ENCODE peak calls at places on chromosome 14, in eight cellular contexts. V is cardiac muscle cell, R is RWPE1, Q is HepG2, D is spleen, C is psoas muscle, E is caudate nucleus, K is trophoblast cell. O is an unnamed sample.

GRCh38 chr14:64174922-64175782 is 119.0 kb downstream of the ESR2 start:
- DNase-seq in K (no peak), V (no peak), D (no peak), C (no peak), R (no peak), Q (no peak), E (no peak), O (no peak)

GRCh38 chr14:74572829-74573360 is 39.1 kb downstream of the LTBP2 start:
- DNase-seq in V (no peak), R (no peak), C (no peak), E (no peak), K (peak; percentile 74), Q (no peak), D (no peak), O (no peak)

GRCh38 chr14:51304428-51304827 is 64.4 kb downstream of the TMX1 start:
- DNase-seq in R (no peak), K (no peak), D (no peak), V (no peak), Q (no peak), E (no peak), C (no peak), O (no peak)

GRCh38 chr14:105151838-105152793 is 16.5 kb downstream of the JAG2 start:
- DNase-seq in K (no peak), D (peak; percentile 73), E (no peak), R (no peak), V (peak; percentile 67), Q (no peak), C (peak; percentile 73), O (no peak)

GRCh38 chr14:89730692-89731091 is 223.8 kb downstream of the EFCAB11 start:
- DNase-seq in K (peak; percentile 10), V (no peak), Q (no peak), D (no peak), E (no peak), C (no peak), R (no peak), O (no peak)

GRCh38 chr14:94290197-94290596 is 2.9 kb downstream of the SERPINA10 start:
- DNase-seq in R (no peak), K (no peak), C (no peak), Q (no peak), D (no peak), E (no peak), V (no peak), O (no peak)

GRCh38 chr14:35959835-35960234 is 133.7 kb downstream of the BRMS1L start:
- DNase-seq in V (no peak), E (no peak), R (no peak), D (no peak), Q (no peak), K (no peak), C (no peak), O (no peak)

GRCh38 chr14:20631023-20631820 is 10.3 kb downstream of the OR6S1 start:
- DNase-seq in R (no peak), K (peak; percentile 72), C (no peak), E (no peak), Q (peak; percentile 79), V (peak; percentile 43), D (peak; percentile 48), O (no peak)

GRCh38 chr14:104864267-104865068 is 600 bp upstream of the CEP170B start:
- DNase-seq in K (peak; percentile 95), D (peak; percentile 78), Q (peak; percentile 85), R (peak; percentile 83), E (no peak), V (peak; percentile 34), C (peak; percentile 31), O (peak; percentile 33)

GRCh38 chr14:35197015-35197414 is 74.7 kb downstream of the PRORP start:
- DNase-seq in D (no peak), K (peak; percentile 90), C (no peak), R (peak; percentile 48), Q (no peak), V (no peak), E (no peak), O (no peak)

GRCh38 chr14:94571395-94571794 is 9.8 kb upstream of the SERPINA5 start:
- DNase-seq in V (no peak), E (no peak), Q (no peak), K (no peak), D (no peak), R (no peak), C (no peak), O (no peak)

GRCh38 chr14:98298481-98299227 is 973.3 kb downstream of the BCL11B start:
- DNase-seq in R (no peak), E (no peak), C (no peak), K (no peak), D (no peak), V (no peak), Q (no peak), O (no peak)

GRCh38 chr14:41605550-41606248 is 977 bp upstream of the LRFN5 start:
- DNase-seq in C (no peak), R (no peak), Q (no peak), V (peak; percentile 72), K (no peak), E (no peak), D (no peak), O (no peak)

GRCh38 chr14:77195766-77196165 is 14.2 kb downstream of the TMEM63C start:
- DNase-seq in R (no peak), C (no peak), V (no peak), Q (no peak), D (peak; percentile 57), K (no peak), E (no peak), O (no peak)

GRCh38 chr14:36451346-36452065 is 68.5 kb downstream of the NKX2-1 start:
- DNase-seq in K (no peak), D (no peak), C (no peak), V (peak; percentile 51), E (no peak), R (no peak), Q (no peak), O (no peak)

GRCh38 chr14:77825895-77826519 is 26.1 kb downstream of the ADCK1 start:
- DNase-seq in C (no peak), Q (no peak), K (no peak), D (no peak), R (no peak), V (peak; percentile 10), E (no peak), O (no peak)

DNA sequence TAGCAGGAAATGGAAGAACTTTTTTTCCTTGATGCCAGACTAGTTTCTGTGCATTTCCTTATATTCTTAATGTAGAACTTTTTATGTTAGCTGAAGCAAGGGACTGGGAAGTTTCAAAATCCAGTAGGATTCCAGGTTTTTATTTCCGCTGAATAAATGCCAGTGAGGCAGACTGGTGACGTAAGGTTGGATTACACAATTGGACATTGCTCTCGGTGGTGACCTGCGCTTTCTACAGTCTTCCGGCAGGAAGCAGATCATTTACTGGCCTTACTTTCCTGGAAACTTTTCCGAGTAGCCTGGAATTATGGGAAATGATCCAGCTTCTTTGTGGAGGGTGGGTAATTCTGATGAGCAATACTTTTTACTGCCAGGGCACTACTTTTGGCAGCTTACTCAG is 3.6 kb downstream of the IFT43 start:
- DNase-seq in D (no peak), C (no peak), E (no peak), R (no peak), Q (peak; percentile 84), K (peak; percentile 50), V (no peak), O (no peak)
- H3K27ac ChIP-seq in D (peak overlapping the region; percentile 74), C (peak overlapping the region; percentile 60), E (no peak overlapping the region), R (peak overlapping the region; percentile 71), Q (no peak overlapping the region), K (no peak overlapping the region), V (no peak overlapping the region), O (no peak overlapping the region)

DNA sequence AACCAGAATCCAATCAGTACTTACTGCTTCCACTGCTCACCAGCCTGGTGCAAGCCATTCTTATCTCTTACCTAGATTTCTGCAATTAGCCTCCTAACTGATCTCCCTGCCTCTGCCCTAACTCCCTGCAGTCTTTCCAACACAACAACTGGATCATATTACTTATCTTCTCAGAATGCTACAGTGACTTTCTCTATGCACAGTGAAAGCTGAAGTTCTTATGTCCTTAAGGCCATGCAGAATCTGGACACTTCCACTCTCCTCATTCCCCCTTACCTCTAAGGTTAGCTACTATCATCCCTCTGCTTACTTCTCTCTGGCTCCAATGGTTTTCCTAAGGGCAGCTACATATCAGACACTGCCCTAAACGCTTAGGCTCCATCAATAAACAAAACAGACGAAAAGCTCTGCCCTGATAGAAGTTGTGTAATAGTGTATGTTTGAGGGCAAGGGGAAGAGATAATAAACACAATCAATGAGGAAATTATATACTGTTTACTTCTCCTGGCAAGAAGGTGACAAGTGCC is 4.0 kb downstream of the KTN1 start:
- DNase-seq in V (peak; percentile 23), C (no peak), D (no peak), R (no peak), Q (peak; percentile 27), K (peak; percentile 14), E (no peak), O (no peak)
- H3K27ac ChIP-seq in V (peak overlapping the region; percentile 32), C (peak overlapping the region; percentile 99), D (no peak overlapping the region), R (no peak overlapping the region), Q (peak overlapping the region; percentile 29), K (no peak overlapping the region), E (no peak overlapping the region), O (no peak overlapping the region)

GRCh38 chr14:33035795-33036194 is 97.1 kb downstream of the NPAS3 start:
- DNase-seq in C (no peak), V (no peak), R (no peak), Q (no peak), E (no peak), D (no peak), K (no peak), O (no peak)

GRCh38 chr14:33040548-33041140 is 102.0 kb downstream of the NPAS3 start:
- DNase-seq in V (no peak), E (no peak), C (no peak), R (no peak), Q (no peak), D (no peak), K (no peak), O (no peak)

DNA sequence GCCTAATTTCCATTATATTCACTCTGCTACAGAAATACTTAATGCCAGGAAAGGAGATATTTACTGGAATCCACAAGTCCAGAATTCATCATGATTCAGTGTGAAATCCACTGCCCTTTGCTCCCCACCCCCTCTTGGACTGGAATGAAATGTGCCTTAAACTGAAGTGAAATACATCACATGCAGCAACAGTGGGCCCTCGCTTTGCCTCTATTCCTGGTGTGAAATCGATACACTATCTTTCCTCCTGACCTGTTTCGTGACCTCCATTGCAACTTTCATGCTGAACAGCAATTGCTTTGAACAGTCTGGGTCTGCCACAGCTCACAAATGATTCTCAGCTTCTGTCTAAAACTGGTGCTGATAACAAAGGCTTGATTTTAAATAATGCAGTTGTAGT is 100.6 kb downstream of the NPAS3 start:
- DNase-seq in V (no peak), Q (no peak), K (no peak), D (no peak), C (no peak), E (no peak), R (no peak), O (no peak)
- H3K27ac ChIP-seq in V (peak overlapping the region; percentile 46), Q (no peak overlapping the region), K (no peak overlapping the region), D (no peak overlapping the region), C (no peak overlapping the region), E (no peak overlapping the region), R (no peak overlapping the region), O (no peak overlapping the region)

GRCh38 chr14:24185741-24186140 is 2.9 kb downstream of the IPO4 start:
- DNase-seq in C (no peak), R (no peak), K (no peak), E (no peak), D (no peak), Q (no peak), V (no peak), O (no peak)
- H3K27ac ChIP-seq in C (no peak overlapping the region), R (no peak overlapping the region), K (no peak overlapping the region), E (no peak overlapping the region), D (no peak overlapping the region), Q (no peak overlapping the region), V (no peak overlapping the region), O (no peak overlapping the region)